ENCODE peak calls at places on chromosomes 1 and 21, in ten cellular contexts. M is HFF-Myc, S is astrocyte of the cerebellum, Y is NB4, V is B cell, N is fibroblast of the aortic adventitia, Z is A549, G is glutamatergic neuron, P is body of pancreas, O is neural progenitor cell. H is an unnamed sample.

GRCh38 chr1:231236131-231236571 is 4.9 kb upstream of the GNPAT start:
- DNase-seq in M (no peak), S (no peak), Y (no peak), V (no peak), N (no peak), Z (no peak), G (no peak), P (no peak), O (no peak), H (no peak)

GRCh38 chr1:36133484-36133883 is 8.5 kb upstream of the COL8A2 start:
- DNase-seq in M (peak), S (peak), Y (no peak), V (no peak), N (peak), Z (peak), G (no peak), P (peak), O (no peak), H (no peak)

GRCh38 chr1:8348777-8349472 is 31.0 kb downstream of the SLC45A1 start:
- DNase-seq in M (no peak), S (peak), Y (peak), V (peak), N (peak), Z (peak), G (peak), P (peak), O (peak), H (peak)

GRCh38 chr1:53552146-53552940 is 93.1 kb downstream of the DMRTB1 start:
- DNase-seq in M (no peak), S (peak), Y (no peak), V (no peak), N (no peak), Z (no peak), G (peak), P (no peak), O (peak), H (peak)

GRCh38 chr1:24417681-24418080 is 2.1 kb downstream of the NIPAL3 start:
- DNase-seq in M (no peak), S (no peak), Y (no peak), V (no peak), N (no peak), Z (no peak), G (no peak), P (no peak), O (no peak), H (no peak)

GRCh38 chr21:23890652-23891051 is 1716.6 kb downstream of the MRPL39 start:
- DNase-seq in M (no peak), S (no peak), Y (no peak), V (no peak), N (no peak), Z (no peak), G (no peak), P (no peak), O (no peak), H (no peak)

GRCh38 chr1:226424228-226425003 is 16.5 kb upstream of the PARP1 start:
- DNase-seq in M (no peak), S (peak), Y (peak), V (peak), N (peak), Z (peak), G (no peak), P (no peak), O (peak), H (no peak)

GRCh38 chr1:43716559-43717281 is 9.4 kb downstream of the ST3GAL3 start:
- DNase-seq in M (no peak), S (no peak), Y (no peak), V (no peak), N (no peak), Z (no peak), G (no peak), P (no peak), O (no peak), H (no peak)

GRCh38 chr1:113488576-113489177 is 98.4 kb downstream of the MAGI3 start:
- DNase-seq in M (no peak), S (no peak), Y (no peak), V (no peak), N (no peak), Z (no peak), G (no peak), P (no peak), O (peak), H (no peak)

GRCh38 chr1:23619299-23620188 is 60.2 kb upstream of the ID3 start:
- DNase-seq in M (no peak), S (no peak), Y (no peak), V (peak), N (no peak), Z (no peak), G (no peak), P (peak), O (peak), H (peak)

GRCh38 chr1:167455786-167456446 is 62.4 kb downstream of the CD247 start:
- DNase-seq in M (no peak), S (no peak), Y (no peak), V (peak), N (peak), Z (peak), G (no peak), P (peak), O (peak), H (peak)

GRCh38 chr1:179079113-179079761 is 2.6 kb upstream of the TOR3A start:
- DNase-seq in M (peak), S (peak), Y (peak), V (peak), N (peak), Z (peak), G (no peak), P (peak), O (peak), H (peak)

GRCh38 chr1:160454371-160455152 is 54.2 kb downstream of the VANGL2 start:
- DNase-seq in M (no peak), S (no peak), Y (no peak), V (no peak), N (no peak), Z (no peak), G (no peak), P (no peak), O (no peak), H (no peak)

GRCh38 chr1:176205322-176205914 is 1.7 kb downstream of the COP1 start:
- DNase-seq in M (no peak), S (no peak), Y (peak), V (no peak), N (peak), Z (no peak), G (no peak), P (no peak), O (no peak), H (no peak)

GRCh38 chr1:25442178-25442577 is 11.5 kb downstream of the MACO1 start:
- DNase-seq in M (no peak), S (no peak), Y (no peak), V (no peak), N (peak), Z (peak), G (no peak), P (no peak), O (no peak), H (no peak)

GRCh38 chr1:226436855-226437491 is 29.1 kb upstream of the PARP1 start:
- DNase-seq in M (no peak), S (no peak), Y (no peak), V (peak), N (no peak), Z (no peak), G (no peak), P (peak), O (no peak), H (no peak)

GRCh38 chr1:15171271-15171908 is 17.8 kb downstream of the TMEM51 start:
- DNase-seq in M (no peak), S (no peak), Y (no peak), V (no peak), N (no peak), Z (no peak), G (no peak), P (no peak), O (no peak), H (no peak)

GRCh38 chr1:174021611-174022079 is 512 bp downstream of the RC3H1 start:
- DNase-seq in M (no peak), S (no peak), Y (peak), V (peak), N (peak), Z (peak), G (peak), P (peak), O (peak), H (no peak)

GRCh38 chr1:215076312-215076711 is 6.2 kb upstream of the KCNK2 start:
- DNase-seq in M (peak), S (peak), Y (peak), V (no peak), N (peak), Z (peak), G (no peak), P (no peak), O (peak), H (peak)
- TF ChIP-seq CTCF in M (peak), S (peak), Y (peak), V (no peak), N (peak), Z (peak), G (no peak), P (no peak), O (peak), H (no peak)

GRCh38 chr1:172347416-172347815 is 73.1 kb upstream of the C1orf105 start:
- DNase-seq in M (no peak), S (no peak), Y (no peak), V (no peak), N (no peak), Z (no peak), G (no peak), P (no peak), O (no peak), H (no peak)
- TF ChIP-seq CTCF in M (no peak), S (no peak), Y (no peak), V (no peak), N (no peak), Z (no peak), G (no peak), P (no peak), O (no peak), H (no peak)

GRCh38 chr1:58813801-58814200 is 30.0 kb upstream of the JUN start:
- DNase-seq in M (no peak), S (no peak), Y (no peak), V (no peak), N (no peak), Z (no peak), G (no peak), P (no peak), O (no peak), H (no peak)

GRCh38 chr1:58814251-58815068 is 30.6 kb upstream of the JUN start:
- DNase-seq in M (no peak), S (no peak), Y (peak), V (peak), N (no peak), Z (no peak), G (peak), P (peak), O (peak), H (peak)

GRCh38 chr1:58812468-58812867 is 28.6 kb upstream of the JUN start:
- DNase-seq in M (no peak), S (no peak), Y (no peak), V (no peak), N (no peak), Z (no peak), G (no peak), P (peak), O (no peak), H (no peak)

GRCh38 chr1:58812926-58813325 is 29.1 kb upstream of the JUN start:
- DNase-seq in M (no peak), S (no peak), Y (peak), V (peak), N (no peak), Z (no peak), G (no peak), P (no peak), O (no peak), H (no peak)

DNA sequence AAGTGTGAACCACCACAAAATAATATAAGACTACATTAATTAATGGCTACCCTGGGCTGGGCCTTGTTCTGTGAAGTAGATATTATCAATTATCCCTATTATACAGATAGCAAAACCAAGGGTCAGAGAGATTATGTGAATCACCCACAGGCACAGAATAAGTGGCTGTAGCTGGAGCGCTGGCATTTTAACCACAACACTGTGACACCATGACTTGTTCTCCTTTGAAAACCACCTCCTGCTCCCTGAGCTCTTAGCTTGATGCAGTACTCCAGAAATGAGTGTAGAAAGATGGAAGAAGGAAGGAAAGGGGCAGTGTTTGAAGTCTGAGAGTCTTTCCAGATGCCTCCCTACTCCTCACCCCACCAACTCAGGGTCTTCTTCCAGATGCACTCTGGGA is 29.5 kb upstream of the JUN start:
- DNase-seq in M (no peak), S (no peak), Y (peak), V (no peak), N (no peak), Z (no peak), G (no peak), P (no peak), O (no peak), H (no peak)
- TF ChIP-seq CTCF in M (no peak), S (no peak), Y (no peak), V (no peak), N (no peak), Z (no peak), G (no peak), P (no peak), O (no peak), H (no peak)

GRCh38 chr1:32783851-32784250 is 33.3 kb downstream of the YARS1 start:
- DNase-seq in M (no peak), S (no peak), Y (no peak), V (no peak), N (no peak), Z (no peak), G (no peak), P (no peak), O (no peak), H (no peak)

GRCh38 chr1:32784817-32785216 is 32.3 kb downstream of the YARS1 start:
- DNase-seq in M (no peak), S (no peak), Y (no peak), V (no peak), N (no peak), Z (no peak), G (no peak), P (no peak), O (no peak), H (no peak)

GRCh38 chr1:32782086-32782485 is 35.1 kb downstream of the YARS1 start:
- DNase-seq in M (no peak), S (no peak), Y (no peak), V (no peak), N (no peak), Z (no peak), G (no peak), P (no peak), O (no peak), H (no peak)

GRCh38 chr1:32791881-32792280 is 25.3 kb downstream of the YARS1 start:
- DNase-seq in M (no peak), S (no peak), Y (no peak), V (no peak), N (peak), Z (peak), G (no peak), P (no peak), O (no peak), H (no peak)

DNA sequence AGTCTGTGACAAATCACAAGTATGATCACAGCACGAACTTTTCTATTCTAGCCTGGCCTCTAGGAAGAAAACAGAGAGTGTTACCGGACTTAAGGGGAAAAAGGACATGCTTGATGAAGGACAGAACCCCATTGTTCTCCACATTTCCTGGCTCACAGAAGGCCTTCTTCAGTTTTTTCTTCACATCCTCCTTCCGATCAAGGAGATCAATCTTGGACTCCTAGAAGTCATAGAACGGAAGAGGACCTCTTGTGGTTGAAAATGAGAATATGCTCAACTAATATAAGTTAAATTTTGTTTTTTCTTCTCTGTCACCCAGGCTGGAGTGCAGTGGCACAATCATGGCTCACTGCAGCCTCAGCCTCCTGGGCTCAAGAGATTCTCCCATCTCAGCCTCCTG is 30.3 kb downstream of the YARS1 start:
- DNase-seq in M (no peak), S (no peak), Y (peak), V (no peak), N (peak), Z (peak), G (no peak), P (no peak), O (no peak), H (no peak)
- TF ChIP-seq CTCF in M (no peak), S (peak), Y (no peak), V (no peak), N (peak), Z (peak), G (peak), P (peak), O (peak), H (peak)

DNA sequence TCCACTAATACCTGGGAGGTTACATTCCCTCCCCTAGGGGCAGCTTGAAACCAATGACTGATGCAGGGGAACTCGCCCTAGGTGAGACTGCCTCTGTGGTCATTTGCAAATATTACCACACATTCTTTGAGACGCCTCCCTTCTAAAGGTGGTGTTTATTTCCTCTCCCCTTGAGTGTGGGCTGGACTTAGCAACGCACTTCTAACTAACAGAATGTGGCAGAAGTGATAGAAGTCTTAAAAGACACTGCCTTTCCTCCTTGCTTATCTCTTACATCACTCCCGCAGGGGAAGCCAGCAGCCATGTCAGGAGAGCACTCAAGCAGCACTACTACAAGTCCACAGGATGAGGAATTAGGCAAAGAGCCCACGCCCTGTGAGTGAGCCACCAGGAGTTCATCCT is 14.7 kb upstream of the MATN1 start:
- DNase-seq in M (no peak), S (no peak), Y (no peak), V (no peak), N (no peak), Z (no peak), G (no peak), P (no peak), O (no peak), H (no peak)
- TF ChIP-seq CTCF in M (no peak), S (no peak), Y (no peak), V (no peak), N (no peak), Z (no peak), G (no peak), P (no peak), O (no peak), H (no peak)

GRCh38 chr1:205229399-205229861 is 1.7 kb downstream of the TMCC2 start:
- DNase-seq in M (no peak), S (no peak), Y (peak), V (peak), N (peak), Z (peak), G (peak), P (peak), O (peak), H (peak)
- TF ChIP-seq CTCF in M (peak), S (no peak), Y (peak), V (peak), N (peak), Z (peak), G (no peak), P (no peak), O (peak), H (no peak)

DNA sequence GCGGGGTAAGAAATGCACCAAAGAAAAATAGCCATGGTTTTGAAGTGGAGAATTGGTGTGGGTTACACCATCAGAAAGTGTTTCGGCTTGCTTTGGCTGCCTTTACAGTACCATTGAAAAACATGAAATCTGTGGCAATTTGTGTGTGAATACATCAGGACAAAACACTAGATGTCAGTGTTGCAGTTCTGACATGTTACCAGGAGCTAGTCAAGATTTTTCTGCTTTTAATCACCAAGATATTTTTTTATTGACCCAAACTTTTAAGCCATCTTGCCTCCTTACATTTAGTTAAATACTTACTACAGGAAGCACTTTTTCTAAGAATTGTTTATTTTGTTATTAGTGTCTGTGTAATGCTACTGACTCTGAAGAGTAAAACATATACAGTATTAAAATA is 14.3 kb downstream of the RRP15 start:
- DNase-seq in M (peak), S (peak), Y (peak), V (no peak), N (peak), Z (peak), G (no peak), P (no peak), O (peak), H (no peak)
- TF ChIP-seq CTCF in M (peak), S (peak), Y (peak), V (no peak), N (peak), Z (peak), G (no peak), P (no peak), O (peak), H (peak)